ENCODE peak calls at places on chromosomes 2 and 18, in six cellular contexts. One of them, this sample, is unnamed.

GRCh38 chr2:45470531-45470930 is 140.5 kb downstream of the SRBD1 start:
- DNase-seq in GM20000: no peak
- DNase-seq in GM18507: no peak
- DNase-seq in cardiac septum: no peak
- DNase-seq in fibroblast of pulmonary artery: no peak
- DNase-seq in OCI-M1: no peak
- DNase-seq in this sample: no peak

GRCh38 chr2:1802046-1802445 is 57.7 kb upstream of the PXDN start:
- DNase-seq in GM20000: no peak
- DNase-seq in GM18507: no peak
- DNase-seq in cardiac septum: no peak
- DNase-seq in fibroblast of pulmonary artery: no peak
- DNase-seq in OCI-M1: no peak
- DNase-seq in this sample: no peak

GRCh38 chr18:2337552-2338141 is 233.7 kb downstream of the METTL4 start:
- DNase-seq in GM20000: peak
- DNase-seq in GM18507: no peak
- DNase-seq in cardiac septum: no peak
- DNase-seq in fibroblast of pulmonary artery: peak
- DNase-seq in OCI-M1: peak
- DNase-seq in this sample: peak

GRCh38 chr2:143482316-143482715 is 353.1 kb downstream of the ARHGAP15 start:
- DNase-seq in GM20000: no peak
- DNase-seq in GM18507: no peak
- DNase-seq in cardiac septum: no peak
- DNase-seq in fibroblast of pulmonary artery: peak
- DNase-seq in OCI-M1: no peak
- DNase-seq in this sample: no peak

GRCh38 chr2:126976721-126977328 is 78.1 kb downstream of the TEX51 start:
- DNase-seq in GM20000: no peak
- DNase-seq in GM18507: no peak
- DNase-seq in cardiac septum: no peak
- DNase-seq in fibroblast of pulmonary artery: no peak
- DNase-seq in OCI-M1: no peak
- DNase-seq in this sample: no peak

GRCh38 chr18:44079602-44080001 is 601.1 kb upstream of the SETBP1 start:
- DNase-seq in GM20000: no peak
- DNase-seq in GM18507: no peak
- DNase-seq in cardiac septum: no peak
- DNase-seq in fibroblast of pulmonary artery: peak
- DNase-seq in OCI-M1: peak
- DNase-seq in this sample: peak

GRCh38 chr2:71506222-71506621 is 52.9 kb downstream of the DYSF start:
- DNase-seq in GM20000: no peak
- DNase-seq in GM18507: no peak
- DNase-seq in cardiac septum: no peak
- DNase-seq in fibroblast of pulmonary artery: no peak
- DNase-seq in OCI-M1: no peak
- DNase-seq in this sample: no peak

GRCh38 chr2:38615237-38615636 is 12.5 kb upstream of the HNRNPLL start:
- DNase-seq in GM20000: no peak
- DNase-seq in GM18507: no peak
- DNase-seq in cardiac septum: no peak
- DNase-seq in fibroblast of pulmonary artery: peak
- DNase-seq in OCI-M1: peak
- DNase-seq in this sample: peak

GRCh38 chr2:222722327-222722946 is 51.0 kb downstream of the MOGAT1 start:
- DNase-seq in GM20000: peak
- DNase-seq in GM18507: peak
- DNase-seq in cardiac septum: no peak
- DNase-seq in fibroblast of pulmonary artery: peak
- DNase-seq in OCI-M1: no peak
- DNase-seq in this sample: no peak

GRCh38 chr18:77138270-77138669 is 5.7 kb upstream of the MBP start:
- DNase-seq in GM20000: no peak
- DNase-seq in GM18507: no peak
- DNase-seq in cardiac septum: no peak
- DNase-seq in fibroblast of pulmonary artery: no peak
- DNase-seq in OCI-M1: no peak
- DNase-seq in this sample: no peak

GRCh38 chr18:44742741-44743311 is 62.1 kb downstream of the SETBP1 start:
- DNase-seq in GM20000: no peak
- DNase-seq in GM18507: no peak
- DNase-seq in cardiac septum: no peak
- DNase-seq in fibroblast of pulmonary artery: peak
- DNase-seq in OCI-M1: no peak
- DNase-seq in this sample: no peak

GRCh38 chr2:126600715-126601114 is 55.2 kb upstream of the GYPC start:
- DNase-seq in GM20000: no peak
- DNase-seq in GM18507: no peak
- DNase-seq in cardiac septum: no peak
- DNase-seq in fibroblast of pulmonary artery: no peak
- DNase-seq in OCI-M1: no peak
- DNase-seq in this sample: no peak

GRCh38 chr2:5123597-5124196 is 568.5 kb upstream of the SOX11 start:
- DNase-seq in GM20000: no peak
- DNase-seq in GM18507: no peak
- DNase-seq in cardiac septum: no peak
- DNase-seq in fibroblast of pulmonary artery: no peak
- DNase-seq in OCI-M1: no peak
- DNase-seq in this sample: no peak

GRCh38 chr2:17617508-17617907 is 77.0 kb downstream of the VSNL1 start:
- DNase-seq in GM20000: no peak
- DNase-seq in GM18507: no peak
- DNase-seq in cardiac septum: no peak
- DNase-seq in fibroblast of pulmonary artery: no peak
- DNase-seq in OCI-M1: no peak
- DNase-seq in this sample: no peak

GRCh38 chr18:55096261-55097026 is 137.2 kb upstream of the CCDC68 start:
- DNase-seq in GM20000: peak
- DNase-seq in GM18507: no peak
- DNase-seq in cardiac septum: no peak
- DNase-seq in fibroblast of pulmonary artery: peak
- DNase-seq in OCI-M1: peak
- DNase-seq in this sample: peak

GRCh38 chr2:190746971-190747761 is 98.3 kb downstream of the NAB1 start:
- DNase-seq in GM20000: no peak
- DNase-seq in GM18507: no peak
- DNase-seq in cardiac septum: no peak
- DNase-seq in fibroblast of pulmonary artery: peak
- DNase-seq in OCI-M1: no peak
- DNase-seq in this sample: no peak

GRCh38 chr2:46977899-46978298 is 62.3 kb upstream of the MCFD2 start:
- DNase-seq in GM20000: no peak
- DNase-seq in GM18507: no peak
- DNase-seq in cardiac septum: no peak
- DNase-seq in fibroblast of pulmonary artery: no peak
- DNase-seq in OCI-M1: no peak
- DNase-seq in this sample: no peak

GRCh38 chr2:172106128-172106961 is 3.6 kb upstream of the DLX2 start:
- DNase-seq in GM20000: peak
- DNase-seq in GM18507: no peak
- DNase-seq in cardiac septum: no peak
- DNase-seq in fibroblast of pulmonary artery: no peak
- DNase-seq in OCI-M1: peak
- DNase-seq in this sample: peak

GRCh38 chr18:63210531-63210930 is 109.0 kb downstream of the BCL2 start:
- DNase-seq in GM20000: no peak
- DNase-seq in GM18507: no peak
- DNase-seq in cardiac septum: no peak
- DNase-seq in fibroblast of pulmonary artery: no peak
- DNase-seq in OCI-M1: peak
- DNase-seq in this sample: no peak

GRCh38 chr18:79507546-79508480 is 112.1 kb downstream of the NFATC1 start:
- DNase-seq in GM20000: no peak
- DNase-seq in GM18507: no peak
- DNase-seq in cardiac septum: peak
- DNase-seq in fibroblast of pulmonary artery: peak
- DNase-seq in OCI-M1: no peak
- DNase-seq in this sample: no peak

GRCh38 chr2:71000780-71001591 is 6.3 kb upstream of the TEX261 start:
- DNase-seq in GM20000: peak
- DNase-seq in GM18507: peak
- DNase-seq in cardiac septum: peak
- DNase-seq in fibroblast of pulmonary artery: peak
- DNase-seq in OCI-M1: peak
- DNase-seq in this sample: peak

GRCh38 chr2:200484934-200485333 is 24.9 kb downstream of the KCTD18 start:
- DNase-seq in GM20000: no peak
- DNase-seq in GM18507: no peak
- DNase-seq in cardiac septum: no peak
- DNase-seq in fibroblast of pulmonary artery: no peak
- DNase-seq in OCI-M1: no peak
- DNase-seq in this sample: no peak